ENCODE peak calls at places on chromosomes 16 and 17, in nine cellular contexts. One of them, this sample, is unnamed.

GRCh38 chr17:75565066-75565465 is 22.5 kb upstream of the MYO15B start:
- DNase-seq in GM23338: no peak
- DNase-seq in hepatocyte: peak; percentile 34
- DNase-seq in HCT116: no peak
- DNase-seq in OCI-LY7: no peak
- DNase-seq in PC-3: peak; percentile 96
- DNase-seq in MM.1S: peak; percentile 36
- DNase-seq in SK-N-SH: no peak
- DNase-seq in neural progenitor cell: no peak
- DNase-seq in this sample: peak; percentile 79

GRCh38 chr16:48291303-48291702 is 44.0 kb upstream of the ABCC11 start:
- DNase-seq in GM23338: no peak
- DNase-seq in hepatocyte: no peak
- DNase-seq in HCT116: no peak
- DNase-seq in OCI-LY7: no peak
- DNase-seq in PC-3: no peak
- DNase-seq in MM.1S: no peak
- DNase-seq in SK-N-SH: no peak
- DNase-seq in neural progenitor cell: no peak
- DNase-seq in this sample: peak; percentile 28

GRCh38 chr16:22711847-22712246 is 102.1 kb upstream of the HS3ST2 start:
- DNase-seq in GM23338: no peak
- DNase-seq in hepatocyte: no peak
- DNase-seq in HCT116: no peak
- DNase-seq in OCI-LY7: no peak
- DNase-seq in PC-3: no peak
- DNase-seq in MM.1S: no peak
- DNase-seq in SK-N-SH: no peak
- DNase-seq in neural progenitor cell: no peak
- DNase-seq in this sample: no peak

GRCh38 chr17:50281739-50282401 is 7.6 kb downstream of the TMEM92 start:
- DNase-seq in GM23338: no peak
- DNase-seq in hepatocyte: peak; percentile 54
- DNase-seq in HCT116: no peak
- DNase-seq in OCI-LY7: no peak
- DNase-seq in PC-3: no peak
- DNase-seq in MM.1S: no peak
- DNase-seq in SK-N-SH: no peak
- DNase-seq in neural progenitor cell: no peak
- DNase-seq in this sample: no peak

GRCh38 chr17:31825961-31826691 is 32.9 kb downstream of the COPRS start:
- DNase-seq in GM23338: no peak
- DNase-seq in hepatocyte: peak; percentile 27
- DNase-seq in HCT116: no peak
- DNase-seq in OCI-LY7: no peak
- DNase-seq in PC-3: peak; percentile 50
- DNase-seq in MM.1S: no peak
- DNase-seq in SK-N-SH: peak; percentile 45
- DNase-seq in neural progenitor cell: no peak
- DNase-seq in this sample: peak; percentile 26

GRCh38 chr16:52050418-52050817 is 496.5 kb downstream of the TOX3 start:
- DNase-seq in GM23338: no peak
- DNase-seq in hepatocyte: peak; percentile 19
- DNase-seq in HCT116: no peak
- DNase-seq in OCI-LY7: no peak
- DNase-seq in PC-3: no peak
- DNase-seq in MM.1S: peak; percentile 59
- DNase-seq in SK-N-SH: no peak
- DNase-seq in neural progenitor cell: no peak
- DNase-seq in this sample: peak; percentile 1

GRCh38 chr17:37177234-37177633 is 198.6 kb upstream of the C17orf78 start:
- DNase-seq in GM23338: no peak
- DNase-seq in hepatocyte: no peak
- DNase-seq in HCT116: no peak
- DNase-seq in OCI-LY7: no peak
- DNase-seq in PC-3: no peak
- DNase-seq in MM.1S: no peak
- DNase-seq in SK-N-SH: no peak
- DNase-seq in neural progenitor cell: no peak
- DNase-seq in this sample: no peak

GRCh38 chr17:1553354-1554266 is 9.0 kb downstream of the PITPNA start:
- DNase-seq in GM23338: no peak
- DNase-seq in hepatocyte: no peak
- DNase-seq in HCT116: no peak
- DNase-seq in OCI-LY7: no peak
- DNase-seq in PC-3: no peak
- DNase-seq in MM.1S: no peak
- DNase-seq in SK-N-SH: no peak
- DNase-seq in neural progenitor cell: no peak
- DNase-seq in this sample: no peak

GRCh38 chr16:79272141-79272577 is 328.4 kb downstream of the MAF start:
- DNase-seq in GM23338: no peak
- DNase-seq in hepatocyte: no peak
- DNase-seq in HCT116: no peak
- DNase-seq in OCI-LY7: no peak
- DNase-seq in PC-3: no peak
- DNase-seq in MM.1S: no peak
- DNase-seq in SK-N-SH: no peak
- DNase-seq in neural progenitor cell: no peak
- DNase-seq in this sample: no peak

GRCh38 chr17:50363217-50364060 is 9.5 kb downstream of the MRPL27 start:
- DNase-seq in GM23338: peak; percentile 97
- DNase-seq in hepatocyte: no peak
- DNase-seq in HCT116: no peak
- DNase-seq in OCI-LY7: no peak
- DNase-seq in PC-3: peak; percentile 36
- DNase-seq in MM.1S: no peak
- DNase-seq in SK-N-SH: peak; percentile 82
- DNase-seq in neural progenitor cell: peak; percentile 94
- DNase-seq in this sample: peak; percentile 38

GRCh38 chr16:75296606-75297005 is 45.2 kb upstream of the BCAR1 start:
- DNase-seq in GM23338: no peak
- DNase-seq in hepatocyte: no peak
- DNase-seq in HCT116: no peak
- DNase-seq in OCI-LY7: no peak
- DNase-seq in PC-3: no peak
- DNase-seq in MM.1S: no peak
- DNase-seq in SK-N-SH: peak; percentile 63
- DNase-seq in neural progenitor cell: no peak
- DNase-seq in this sample: peak; percentile 26

GRCh38 chr17:30520436-30520835 is 43.2 kb downstream of the GOSR1 start:
- DNase-seq in GM23338: no peak
- DNase-seq in hepatocyte: no peak
- DNase-seq in HCT116: no peak
- DNase-seq in OCI-LY7: no peak
- DNase-seq in PC-3: no peak
- DNase-seq in MM.1S: no peak
- DNase-seq in SK-N-SH: no peak
- DNase-seq in neural progenitor cell: no peak
- DNase-seq in this sample: peak; percentile 91

GRCh38 chr17:37766951-37767350 is 22.1 kb upstream of the HNF1B start:
- DNase-seq in GM23338: no peak
- DNase-seq in hepatocyte: no peak
- DNase-seq in HCT116: no peak
- DNase-seq in OCI-LY7: no peak
- DNase-seq in PC-3: no peak
- DNase-seq in MM.1S: no peak
- DNase-seq in SK-N-SH: no peak
- DNase-seq in neural progenitor cell: no peak
- DNase-seq in this sample: no peak

GRCh38 chr16:28549301-28549899 is 4.3 kb upstream of the SGF29 start:
- DNase-seq in GM23338: peak; percentile 45
- DNase-seq in hepatocyte: peak; percentile 47
- DNase-seq in HCT116: peak; percentile 33
- DNase-seq in OCI-LY7: peak; percentile 66
- DNase-seq in PC-3: peak; percentile 58
- DNase-seq in MM.1S: peak; percentile 41
- DNase-seq in SK-N-SH: peak; percentile 41
- DNase-seq in neural progenitor cell: no peak
- DNase-seq in this sample: peak; percentile 68

GRCh38 chr16:78638371-78638770 is 538.9 kb downstream of the WWOX start:
- DNase-seq in GM23338: no peak
- DNase-seq in hepatocyte: no peak
- DNase-seq in HCT116: no peak
- DNase-seq in OCI-LY7: no peak
- DNase-seq in PC-3: no peak
- DNase-seq in MM.1S: no peak
- DNase-seq in SK-N-SH: peak; percentile 13
- DNase-seq in neural progenitor cell: no peak
- DNase-seq in this sample: no peak

GRCh38 chr16:2983706-2984136 is 3.5 kb upstream of the PKMYT1 start:
- DNase-seq in GM23338: peak; percentile 89
- DNase-seq in hepatocyte: peak; percentile 86
- DNase-seq in HCT116: peak; percentile 61
- DNase-seq in OCI-LY7: peak; percentile 76
- DNase-seq in PC-3: peak; percentile 86
- DNase-seq in MM.1S: peak; percentile 70
- DNase-seq in SK-N-SH: peak; percentile 96
- DNase-seq in neural progenitor cell: peak; percentile 91
- DNase-seq in this sample: peak; percentile 93

GRCh38 chr17:59490259-59490658 is 75.2 kb upstream of the DHX40 start:
- DNase-seq in GM23338: no peak
- DNase-seq in hepatocyte: no peak
- DNase-seq in HCT116: no peak
- DNase-seq in OCI-LY7: no peak
- DNase-seq in PC-3: no peak
- DNase-seq in MM.1S: no peak
- DNase-seq in SK-N-SH: no peak
- DNase-seq in neural progenitor cell: no peak
- DNase-seq in this sample: peak; percentile 18

GRCh38 chr17:18230288-18231141 is 5.1 kb downstream of the LLGL1 start:
- DNase-seq in GM23338: no peak
- DNase-seq in hepatocyte: no peak
- DNase-seq in HCT116: no peak
- DNase-seq in OCI-LY7: no peak
- DNase-seq in PC-3: no peak
- DNase-seq in MM.1S: no peak
- DNase-seq in SK-N-SH: no peak
- DNase-seq in neural progenitor cell: no peak
- DNase-seq in this sample: no peak
- TF ChIP-seq EZH2phosphoT487 in GM23338: no peak
- TF ChIP-seq EZH2phosphoT487 in hepatocyte: no peak
- TF ChIP-seq EZH2phosphoT487 in HCT116: no peak
- TF ChIP-seq EZH2phosphoT487 in OCI-LY7: no peak
- TF ChIP-seq EZH2phosphoT487 in PC-3: no peak
- TF ChIP-seq EZH2phosphoT487 in MM.1S: no peak
- TF ChIP-seq EZH2phosphoT487 in SK-N-SH: no peak
- TF ChIP-seq EZH2phosphoT487 in neural progenitor cell: no peak
- TF ChIP-seq EZH2phosphoT487 in this sample: no peak

DNA sequence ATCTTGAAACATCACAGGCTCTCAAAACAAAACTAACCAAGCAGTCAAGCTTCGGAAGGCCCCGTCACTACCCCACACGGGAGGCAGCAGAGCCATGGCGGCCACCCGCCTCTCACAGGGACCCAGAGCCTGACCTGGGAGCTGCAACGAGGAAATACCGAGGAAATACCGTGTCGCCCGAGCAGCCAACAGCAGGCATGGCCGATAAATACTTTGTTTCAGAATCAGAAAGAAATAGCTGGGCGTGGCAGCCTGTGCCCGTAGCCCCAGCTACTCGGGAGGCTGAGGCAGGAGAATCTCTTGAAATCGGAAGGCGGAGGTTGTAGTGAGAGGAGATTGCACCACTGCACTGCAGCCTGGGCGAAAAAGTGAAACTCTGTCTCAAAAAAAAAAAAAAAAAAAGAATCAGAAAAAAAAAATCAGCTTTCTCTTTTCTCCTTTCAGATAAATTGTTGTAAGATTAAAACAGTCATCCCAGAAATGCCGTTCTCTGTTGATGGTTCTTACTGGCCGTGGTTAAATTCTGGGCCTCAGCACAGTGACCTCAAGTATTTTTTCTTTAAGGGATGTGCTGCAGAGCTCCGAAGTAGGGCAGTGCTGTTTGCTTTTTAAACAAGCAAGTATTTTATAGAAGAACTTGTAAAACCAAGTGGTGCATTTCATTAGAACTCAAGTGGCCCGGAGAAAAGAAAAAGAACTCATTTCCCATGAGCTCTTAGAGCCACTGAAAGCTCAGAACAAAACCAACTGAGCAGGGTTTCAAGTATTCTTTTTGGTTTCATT is 6.7 kb downstream of the LMF1 start:
- DNase-seq in GM23338: no peak
- DNase-seq in hepatocyte: no peak
- DNase-seq in HCT116: no peak
- DNase-seq in OCI-LY7: no peak
- DNase-seq in PC-3: peak; percentile 7
- DNase-seq in MM.1S: peak; percentile 24
- DNase-seq in SK-N-SH: no peak
- DNase-seq in neural progenitor cell: no peak
- DNase-seq in this sample: no peak
- H3K4me3 ChIP-seq in GM23338: no peak overlapping the region
- H3K4me3 ChIP-seq in hepatocyte: no peak overlapping the region
- H3K4me3 ChIP-seq in HCT116: no peak overlapping the region
- H3K4me3 ChIP-seq in OCI-LY7: no peak overlapping the region
- H3K4me3 ChIP-seq in PC-3: peak overlapping the region; percentile 69
- H3K4me3 ChIP-seq in MM.1S: peak overlapping the region; percentile 28
- H3K4me3 ChIP-seq in SK-N-SH: no peak overlapping the region
- H3K4me3 ChIP-seq in neural progenitor cell: no peak overlapping the region
- H3K4me3 ChIP-seq in this sample: no peak overlapping the region

DNA sequence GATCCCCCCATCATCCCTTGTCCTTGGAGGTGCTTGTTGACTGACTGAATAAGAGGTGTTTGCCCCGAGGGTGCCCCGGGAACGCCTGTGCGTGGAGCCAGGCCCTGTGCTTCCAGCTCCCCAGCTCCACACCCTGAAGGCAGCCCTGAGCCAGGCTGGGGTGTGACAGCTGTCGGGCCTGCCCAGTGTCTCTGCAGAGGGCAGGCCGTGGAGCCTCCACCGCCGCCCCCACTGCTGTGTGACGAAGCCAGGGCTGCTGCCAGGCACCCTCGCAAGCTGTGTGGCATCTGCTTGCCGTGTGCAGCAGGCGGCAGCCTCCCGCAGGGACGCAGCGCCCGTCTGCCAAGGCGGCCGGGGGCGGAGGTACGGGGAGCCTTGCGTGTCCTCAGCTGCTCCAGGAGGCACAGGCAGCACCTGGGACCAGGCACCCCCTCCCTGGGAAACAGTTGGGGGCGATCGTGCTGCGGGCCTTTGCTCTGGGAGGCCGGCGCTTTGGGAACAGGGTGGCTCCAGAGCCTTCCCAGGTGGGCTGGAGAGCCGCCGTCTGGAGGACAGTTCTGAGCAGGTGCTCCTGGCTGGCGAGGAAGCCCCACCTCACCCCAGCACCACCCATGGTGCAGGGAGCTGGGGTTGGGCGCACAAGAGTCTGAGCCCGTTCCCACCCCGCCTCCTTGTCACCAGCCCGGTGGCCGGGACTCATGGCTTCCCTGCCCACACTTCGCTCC is 26.6 kb downstream of the GSE1 start:
- DNase-seq in GM23338: no peak
- DNase-seq in hepatocyte: no peak
- DNase-seq in HCT116: no peak
- DNase-seq in OCI-LY7: no peak
- DNase-seq in PC-3: no peak
- DNase-seq in MM.1S: no peak
- DNase-seq in SK-N-SH: peak; percentile 92
- DNase-seq in neural progenitor cell: no peak
- DNase-seq in this sample: peak; percentile 57
- TF ChIP-seq EZH2phosphoT487 in GM23338: no peak
- TF ChIP-seq EZH2phosphoT487 in hepatocyte: no peak
- TF ChIP-seq EZH2phosphoT487 in HCT116: no peak
- TF ChIP-seq EZH2phosphoT487 in OCI-LY7: no peak
- TF ChIP-seq EZH2phosphoT487 in PC-3: no peak
- TF ChIP-seq EZH2phosphoT487 in MM.1S: no peak
- TF ChIP-seq EZH2phosphoT487 in SK-N-SH: no peak
- TF ChIP-seq EZH2phosphoT487 in neural progenitor cell: no peak
- TF ChIP-seq EZH2phosphoT487 in this sample: no peak

GRCh38 chr16:1677942-1678499 is at the start of gene JPT2:
- DNase-seq in GM23338: peak; percentile 98
- DNase-seq in hepatocyte: peak; percentile 98
- DNase-seq in HCT116: peak; percentile 95
- DNase-seq in OCI-LY7: peak; percentile 98
- DNase-seq in PC-3: peak; percentile 95
- DNase-seq in MM.1S: peak; percentile 97
- DNase-seq in SK-N-SH: peak; percentile 100
- DNase-seq in neural progenitor cell: peak; percentile 99
- DNase-seq in this sample: peak; percentile 97
- H3K4me3 ChIP-seq in GM23338: peak within 1 kb of the TSS; percentile 91
- H3K4me3 ChIP-seq in hepatocyte: peak within 1 kb of the TSS; percentile 62
- H3K4me3 ChIP-seq in HCT116: peak within 1 kb of the TSS; percentile 93
- H3K4me3 ChIP-seq in OCI-LY7: peak within 1 kb of the TSS; percentile 97
- H3K4me3 ChIP-seq in PC-3: peak within 1 kb of the TSS; percentile 76
- H3K4me3 ChIP-seq in MM.1S: peak within 1 kb of the TSS; percentile 90
- H3K4me3 ChIP-seq in SK-N-SH: peak within 1 kb of the TSS; percentile 81
- H3K4me3 ChIP-seq in neural progenitor cell: peak within 1 kb of the TSS; percentile 92
- H3K4me3 ChIP-seq in this sample: peak within 1 kb of the TSS; percentile 74